ENCODE peak calls at places on chromosomes 11 and 22, in seven cellular contexts. One of them, this sample, is unnamed.

GRCh38 chr11:120637131-120637530 is 125.6 kb downstream of the GRIK4 start:
- DNase-seq in neuronal stem cell: no peak
- DNase-seq in mesendoderm: no peak
- DNase-seq in H9: no peak
- DNase-seq in H1: no peak
- DNase-seq in mesenchymal stem cell: no peak
- DNase-seq in trophoblast cell: no peak
- DNase-seq in this sample: no peak

GRCh38 chr11:94028436-94028835 is 7.3 kb downstream of the HEPHL1 start:
- DNase-seq in neuronal stem cell: no peak
- DNase-seq in mesendoderm: peak; percentile 37
- DNase-seq in H9: no peak
- DNase-seq in H1: no peak
- DNase-seq in mesenchymal stem cell: peak; percentile 23
- DNase-seq in trophoblast cell: peak; percentile 91
- DNase-seq in this sample: peak; percentile 81

GRCh38 chr11:86446163-86446923 is 71.7 kb downstream of the CCDC81 start:
- DNase-seq in neuronal stem cell: no peak
- DNase-seq in mesendoderm: no peak
- DNase-seq in H9: no peak
- DNase-seq in H1: no peak
- DNase-seq in mesenchymal stem cell: no peak
- DNase-seq in trophoblast cell: no peak
- DNase-seq in this sample: no peak

GRCh38 chr11:73980001-73980960 is 2.4 kb downstream of the UCP2 start:
- DNase-seq in neuronal stem cell: no peak
- DNase-seq in mesendoderm: peak; percentile 67
- DNase-seq in H9: peak; percentile 56
- DNase-seq in H1: no peak
- DNase-seq in mesenchymal stem cell: peak; percentile 41
- DNase-seq in trophoblast cell: no peak
- DNase-seq in this sample: peak; percentile 20

GRCh38 chr11:85903811-85904210 is 48.6 kb downstream of the CCDC83 start:
- DNase-seq in neuronal stem cell: no peak
- DNase-seq in mesendoderm: no peak
- DNase-seq in H9: no peak
- DNase-seq in H1: no peak
- DNase-seq in mesenchymal stem cell: no peak
- DNase-seq in trophoblast cell: no peak
- DNase-seq in this sample: no peak

GRCh38 chr11:16784097-16784496 is 45.6 kb downstream of the C11orf58 start:
- DNase-seq in neuronal stem cell: peak; percentile 64
- DNase-seq in mesendoderm: no peak
- DNase-seq in H9: no peak
- DNase-seq in H1: no peak
- DNase-seq in mesenchymal stem cell: no peak
- DNase-seq in trophoblast cell: no peak
- DNase-seq in this sample: no peak

GRCh38 chr11:46529086-46529905 is 64.5 kb downstream of the AMBRA1 start:
- DNase-seq in neuronal stem cell: peak; percentile 56
- DNase-seq in mesendoderm: peak; percentile 87
- DNase-seq in H9: peak; percentile 85
- DNase-seq in H1: peak; percentile 92
- DNase-seq in mesenchymal stem cell: peak; percentile 62
- DNase-seq in trophoblast cell: peak; percentile 35
- DNase-seq in this sample: peak; percentile 55

GRCh38 chr22:41994506-41994905 is 4.1 kb upstream of the WBP2NL start:
- DNase-seq in neuronal stem cell: no peak
- DNase-seq in mesendoderm: peak; percentile 14
- DNase-seq in H9: no peak
- DNase-seq in H1: no peak
- DNase-seq in mesenchymal stem cell: no peak
- DNase-seq in trophoblast cell: no peak
- DNase-seq in this sample: no peak

GRCh38 chr11:129508163-129508562 is 132.5 kb downstream of the BARX2 start:
- DNase-seq in neuronal stem cell: no peak
- DNase-seq in mesendoderm: no peak
- DNase-seq in H9: no peak
- DNase-seq in H1: no peak
- DNase-seq in mesenchymal stem cell: no peak
- DNase-seq in trophoblast cell: no peak
- DNase-seq in this sample: no peak

GRCh38 chr11:88508558-88508807 is 170.9 kb upstream of the CTSC start:
- DNase-seq in neuronal stem cell: no peak
- DNase-seq in mesendoderm: no peak
- DNase-seq in H9: no peak
- DNase-seq in H1: peak; percentile 55
- DNase-seq in mesenchymal stem cell: no peak
- DNase-seq in trophoblast cell: no peak
- DNase-seq in this sample: no peak

GRCh38 chr11:60145677-60146076 is 37.2 kb downstream of the MS4A6A start:
- DNase-seq in neuronal stem cell: no peak
- DNase-seq in mesendoderm: no peak
- DNase-seq in H9: no peak
- DNase-seq in H1: no peak
- DNase-seq in mesenchymal stem cell: no peak
- DNase-seq in trophoblast cell: no peak
- DNase-seq in this sample: no peak

GRCh38 chr22:24162377-24162927 is 18.8 kb upstream of the SUSD2 start:
- DNase-seq in neuronal stem cell: no peak
- DNase-seq in mesendoderm: no peak
- DNase-seq in H9: no peak
- DNase-seq in H1: no peak
- DNase-seq in mesenchymal stem cell: no peak
- DNase-seq in trophoblast cell: no peak
- DNase-seq in this sample: no peak

GRCh38 chr11:103591554-103591953 is 444.9 kb upstream of the DDI1 start:
- DNase-seq in neuronal stem cell: no peak
- DNase-seq in mesendoderm: no peak
- DNase-seq in H9: no peak
- DNase-seq in H1: no peak
- DNase-seq in mesenchymal stem cell: no peak
- DNase-seq in trophoblast cell: no peak
- DNase-seq in this sample: no peak

GRCh38 chr11:116454020-116454645 is 318.7 kb downstream of the BUD13 start:
- DNase-seq in neuronal stem cell: no peak
- DNase-seq in mesendoderm: peak; percentile 80
- DNase-seq in H9: peak; percentile 80
- DNase-seq in H1: peak; percentile 78
- DNase-seq in mesenchymal stem cell: peak; percentile 0
- DNase-seq in trophoblast cell: peak; percentile 35
- DNase-seq in this sample: peak; percentile 27

GRCh38 chr11:65719887-65720236 is 736 bp downstream of the RNASEH2C start:
- DNase-seq in neuronal stem cell: no peak
- DNase-seq in mesendoderm: no peak
- DNase-seq in H9: no peak
- DNase-seq in H1: no peak
- DNase-seq in mesenchymal stem cell: peak; percentile 60
- DNase-seq in trophoblast cell: no peak
- DNase-seq in this sample: peak; percentile 36

GRCh38 chr11:101718406-101718805 is 134.6 kb upstream of the TRPC6 start:
- DNase-seq in neuronal stem cell: no peak
- DNase-seq in mesendoderm: no peak
- DNase-seq in H9: no peak
- DNase-seq in H1: no peak
- DNase-seq in mesenchymal stem cell: peak; percentile 78
- DNase-seq in trophoblast cell: no peak
- DNase-seq in this sample: peak; percentile 89

GRCh38 chr11:71169328-71169727 is 83.0 kb downstream of the SHANK2 start:
- DNase-seq in neuronal stem cell: no peak
- DNase-seq in mesendoderm: no peak
- DNase-seq in H9: no peak
- DNase-seq in H1: no peak
- DNase-seq in mesenchymal stem cell: no peak
- DNase-seq in trophoblast cell: no peak
- DNase-seq in this sample: no peak

GRCh38 chr11:76551400-76551799 is 106.6 kb downstream of the EMSY start:
- DNase-seq in neuronal stem cell: no peak
- DNase-seq in mesendoderm: no peak
- DNase-seq in H9: no peak
- DNase-seq in H1: no peak
- DNase-seq in mesenchymal stem cell: no peak
- DNase-seq in trophoblast cell: no peak
- DNase-seq in this sample: no peak

GRCh38 chr22:38250642-38251354 is 22.0 kb downstream of the TMEM184B start:
- DNase-seq in neuronal stem cell: no peak
- DNase-seq in mesendoderm: no peak
- DNase-seq in H9: no peak
- DNase-seq in H1: no peak
- DNase-seq in mesenchymal stem cell: no peak
- DNase-seq in trophoblast cell: no peak
- DNase-seq in this sample: no peak

GRCh38 chr22:40326905-40327735 is 19.2 kb upstream of the ADSL start:
- DNase-seq in neuronal stem cell: peak; percentile 29
- DNase-seq in mesendoderm: peak; percentile 78
- DNase-seq in H9: peak; percentile 49
- DNase-seq in H1: no peak
- DNase-seq in mesenchymal stem cell: peak; percentile 41
- DNase-seq in trophoblast cell: no peak
- DNase-seq in this sample: peak; percentile 67

GRCh38 chr11:33344611-33345010 is 87.4 kb downstream of the HIPK3 start:
- DNase-seq in neuronal stem cell: no peak
- DNase-seq in mesendoderm: no peak
- DNase-seq in H9: no peak
- DNase-seq in H1: no peak
- DNase-seq in mesenchymal stem cell: no peak
- DNase-seq in trophoblast cell: no peak
- DNase-seq in this sample: peak; percentile 18

GRCh38 chr11:33350287-33350686 is 93.1 kb downstream of the HIPK3 start:
- DNase-seq in neuronal stem cell: no peak
- DNase-seq in mesendoderm: no peak
- DNase-seq in H9: no peak
- DNase-seq in H1: no peak
- DNase-seq in mesenchymal stem cell: no peak
- DNase-seq in trophoblast cell: no peak
- DNase-seq in this sample: no peak

GRCh38 chr11:33347490-33348125 is 90.4 kb downstream of the HIPK3 start:
- DNase-seq in neuronal stem cell: no peak
- DNase-seq in mesendoderm: no peak
- DNase-seq in H9: no peak
- DNase-seq in H1: no peak
- DNase-seq in mesenchymal stem cell: no peak
- DNase-seq in trophoblast cell: no peak
- DNase-seq in this sample: no peak
- H2BK5ac ChIP-seq in neuronal stem cell: no peak overlapping the region
- H2BK5ac ChIP-seq in mesendoderm: no peak overlapping the region
- H2BK5ac ChIP-seq in H9: no peak overlapping the region
- H2BK5ac ChIP-seq in H1: no peak overlapping the region
- H2BK5ac ChIP-seq in mesenchymal stem cell: no peak overlapping the region
- H2BK5ac ChIP-seq in trophoblast cell: no peak overlapping the region
- H2BK5ac ChIP-seq in this sample: no peak overlapping the region

DNA sequence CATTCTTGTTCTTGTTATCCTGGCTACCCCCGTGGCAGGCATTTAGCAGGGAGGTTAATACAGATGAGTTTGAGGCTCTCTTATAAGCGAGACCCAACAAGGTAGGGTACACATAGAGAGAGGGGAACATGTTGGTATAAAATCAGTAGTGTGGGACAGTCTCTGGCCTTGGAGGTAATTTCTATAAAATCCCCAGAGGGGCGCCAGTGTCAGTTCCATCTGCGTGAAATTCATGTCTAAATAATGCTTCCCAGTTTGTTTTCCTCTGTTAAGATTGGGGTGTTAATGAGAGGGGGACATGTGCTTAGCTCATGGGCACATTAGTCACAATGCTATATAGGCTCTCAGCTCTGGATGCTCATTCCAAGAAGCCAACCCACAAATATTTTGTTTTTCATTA is 150.7 kb downstream of the MYO18B start:
- DNase-seq in neuronal stem cell: no peak
- DNase-seq in mesendoderm: no peak
- DNase-seq in H9: no peak
- DNase-seq in H1: no peak
- DNase-seq in mesenchymal stem cell: no peak
- DNase-seq in trophoblast cell: no peak
- DNase-seq in this sample: no peak
- H2BK5ac ChIP-seq in neuronal stem cell: no peak overlapping the region
- H2BK5ac ChIP-seq in mesendoderm: no peak overlapping the region
- H2BK5ac ChIP-seq in H9: no peak overlapping the region
- H2BK5ac ChIP-seq in H1: no peak overlapping the region
- H2BK5ac ChIP-seq in mesenchymal stem cell: no peak overlapping the region
- H2BK5ac ChIP-seq in trophoblast cell: no peak overlapping the region
- H2BK5ac ChIP-seq in this sample: no peak overlapping the region

DNA sequence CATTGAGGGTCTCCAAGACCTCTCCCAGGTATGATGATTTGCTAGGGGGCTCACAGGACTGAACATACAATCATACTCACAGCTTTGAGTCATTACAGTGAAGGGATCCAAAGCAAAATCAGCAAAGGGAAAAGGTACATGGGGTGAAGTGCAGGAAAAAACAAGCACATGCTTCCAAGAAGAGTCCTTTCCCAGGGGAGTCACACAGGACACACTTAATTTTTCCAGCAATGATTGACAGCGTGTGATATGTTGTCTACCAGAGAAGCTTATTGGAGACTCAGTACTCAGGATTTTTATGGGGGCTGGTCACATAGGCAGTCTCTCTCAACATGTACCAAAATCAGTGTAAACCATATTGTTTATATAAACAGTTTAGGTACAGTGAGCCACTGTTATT is 25.3 kb downstream of the CUL5 start:
- DNase-seq in neuronal stem cell: no peak
- DNase-seq in mesendoderm: no peak
- DNase-seq in H9: no peak
- DNase-seq in H1: no peak
- DNase-seq in mesenchymal stem cell: peak; percentile 17
- DNase-seq in trophoblast cell: no peak
- DNase-seq in this sample: no peak
- H2BK5ac ChIP-seq in neuronal stem cell: no peak overlapping the region
- H2BK5ac ChIP-seq in mesendoderm: no peak overlapping the region
- H2BK5ac ChIP-seq in H9: no peak overlapping the region
- H2BK5ac ChIP-seq in H1: no peak overlapping the region
- H2BK5ac ChIP-seq in mesenchymal stem cell: no peak overlapping the region
- H2BK5ac ChIP-seq in trophoblast cell: no peak overlapping the region
- H2BK5ac ChIP-seq in this sample: no peak overlapping the region

GRCh38 chr11:28476864-28477263 is 368.7 kb downstream of the METTL15 start:
- DNase-seq in neuronal stem cell: no peak
- DNase-seq in mesendoderm: no peak
- DNase-seq in H9: no peak
- DNase-seq in H1: no peak
- DNase-seq in mesenchymal stem cell: no peak
- DNase-seq in trophoblast cell: no peak
- DNase-seq in this sample: no peak

GRCh38 chr11:28470180-28470579 is 362.0 kb downstream of the METTL15 start:
- DNase-seq in neuronal stem cell: no peak
- DNase-seq in mesendoderm: no peak
- DNase-seq in H9: no peak
- DNase-seq in H1: no peak
- DNase-seq in mesenchymal stem cell: no peak
- DNase-seq in trophoblast cell: no peak
- DNase-seq in this sample: no peak

GRCh38 chr11:28476053-28476452 is 367.9 kb downstream of the METTL15 start:
- DNase-seq in neuronal stem cell: no peak
- DNase-seq in mesendoderm: no peak
- DNase-seq in H9: no peak
- DNase-seq in H1: no peak
- DNase-seq in mesenchymal stem cell: no peak
- DNase-seq in trophoblast cell: no peak
- DNase-seq in this sample: no peak

DNA sequence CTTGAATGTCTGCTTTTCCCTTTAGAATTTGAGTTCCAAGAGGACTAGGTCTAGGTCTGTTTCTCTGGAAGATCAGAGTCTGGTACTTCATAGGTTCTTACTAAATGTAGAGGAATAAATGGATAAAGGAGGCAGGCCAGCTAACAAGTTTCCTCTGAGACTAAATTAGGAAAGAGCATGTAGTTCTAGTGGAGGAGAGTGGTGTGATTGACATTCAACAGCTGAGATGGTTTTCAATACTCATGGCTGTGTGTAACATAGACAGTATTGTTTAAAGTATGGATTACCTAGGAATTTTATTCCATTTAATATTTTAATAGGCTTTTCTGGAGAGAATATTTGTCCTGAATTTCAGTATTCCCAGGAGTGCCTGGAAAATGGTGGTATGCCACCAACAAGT is 364.7 kb downstream of the METTL15 start:
- DNase-seq in neuronal stem cell: no peak
- DNase-seq in mesendoderm: no peak
- DNase-seq in H9: no peak
- DNase-seq in H1: no peak
- DNase-seq in mesenchymal stem cell: no peak
- DNase-seq in trophoblast cell: no peak
- DNase-seq in this sample: no peak
- H2BK5ac ChIP-seq in neuronal stem cell: no peak overlapping the region
- H2BK5ac ChIP-seq in mesendoderm: no peak overlapping the region
- H2BK5ac ChIP-seq in H9: no peak overlapping the region
- H2BK5ac ChIP-seq in H1: no peak overlapping the region
- H2BK5ac ChIP-seq in mesenchymal stem cell: no peak overlapping the region
- H2BK5ac ChIP-seq in trophoblast cell: no peak overlapping the region
- H2BK5ac ChIP-seq in this sample: no peak overlapping the region

This sample was measured in IMR-90.